ENCODE peak calls at places on chromosomes 3 and 15, in five cellular contexts. One of them, this sample, is unnamed.

GRCh38 chr15:90592144-90592887 is 62.6 kb downstream of the CRTC3 start:
- DNase-seq in OCI-M1: peak; percentile 21
- DNase-seq in mesendoderm: no peak
- DNase-seq in HFF-Myc: peak; percentile 39
- DNase-seq in uterus: no peak
- DNase-seq in this sample: peak; percentile 58

GRCh38 chr3:179837374-179837773 is 184.5 kb downstream of the USP13 start:
- DNase-seq in HFF-Myc: no peak
- DNase-seq in mesendoderm: peak; percentile 24
- DNase-seq in OCI-M1: no peak
- DNase-seq in uterus: no peak
- DNase-seq in this sample: peak; percentile 19

GRCh38 chr15:59622289-59622688 is 10.7 kb downstream of the GCNT3 start:
- DNase-seq in uterus: no peak
- DNase-seq in mesendoderm: peak; percentile 71
- DNase-seq in HFF-Myc: peak; percentile 15
- DNase-seq in OCI-M1: peak; percentile 61
- DNase-seq in this sample: peak; percentile 57

GRCh38 chr3:13026534-13026933 is 46.7 kb downstream of the IQSEC1 start:
- DNase-seq in mesendoderm: no peak
- DNase-seq in OCI-M1: no peak
- DNase-seq in uterus: no peak
- DNase-seq in HFF-Myc: no peak
- DNase-seq in this sample: no peak

GRCh38 chr15:71437919-71438318 is 322.6 kb downstream of the THSD4 start:
- DNase-seq in uterus: no peak
- DNase-seq in mesendoderm: no peak
- DNase-seq in HFF-Myc: no peak
- DNase-seq in OCI-M1: no peak
- DNase-seq in this sample: no peak

GRCh38 chr3:7695067-7695466 is 806.6 kb upstream of the LMCD1 start:
- DNase-seq in OCI-M1: no peak
- DNase-seq in HFF-Myc: no peak
- DNase-seq in uterus: no peak
- DNase-seq in mesendoderm: peak; percentile 28
- DNase-seq in this sample: no peak

GRCh38 chr3:133742351-133743091 is 3.7 kb upstream of the TF start:
- DNase-seq in OCI-M1: peak; percentile 88
- DNase-seq in mesendoderm: no peak
- DNase-seq in uterus: no peak
- DNase-seq in HFF-Myc: no peak
- DNase-seq in this sample: no peak

GRCh38 chr3:172296248-172296974 is 151.8 kb downstream of the GHSR start:
- DNase-seq in OCI-M1: no peak
- DNase-seq in mesendoderm: no peak
- DNase-seq in HFF-Myc: no peak
- DNase-seq in uterus: no peak
- DNase-seq in this sample: no peak

GRCh38 chr15:89851665-89852341 is 37.2 kb upstream of the ANPEP start:
- DNase-seq in HFF-Myc: no peak
- DNase-seq in OCI-M1: no peak
- DNase-seq in uterus: no peak
- DNase-seq in mesendoderm: no peak
- DNase-seq in this sample: no peak

GRCh38 chr15:72195101-72195511 is 2.5 kb downstream of the GRAMD2A start:
- DNase-seq in HFF-Myc: no peak
- DNase-seq in mesendoderm: peak; percentile 59
- DNase-seq in uterus: no peak
- DNase-seq in OCI-M1: peak; percentile 95
- DNase-seq in this sample: peak; percentile 90

GRCh38 chr15:39851505-39852082 is 68.5 kb downstream of the GPR176 start:
- DNase-seq in OCI-M1: no peak
- DNase-seq in mesendoderm: peak; percentile 24
- DNase-seq in HFF-Myc: no peak
- DNase-seq in uterus: no peak
- DNase-seq in this sample: no peak

This sample was measured in NB4.